ENCODE peak calls at places on chromosomes 3 and 15, in four cellular contexts. K is thoracic aorta, W is OCI-LY7, D is fibroblast of lung. C is an unnamed sample.

GRCh38 chr3:120181632-120182031 is 87.4 kb upstream of the GSK3B start:
- DNase-seq in K (no peak), W (peak), D (no peak), C (no peak)

GRCh38 chr15:51089699-51090098 is 5.0 kb downstream of the TNFAIP8L3 start:
- DNase-seq in K (no peak), W (no peak), D (peak), C (no peak)

GRCh38 chr3:165800970-165801369 is 36.3 kb downstream of the BCHE start:
- DNase-seq in K (no peak), W (no peak), D (peak), C (no peak)

GRCh38 chr15:90686435-90687218 is 30.5 kb upstream of the BLM start:
- DNase-seq in K (no peak), W (no peak), D (no peak), C (no peak)

GRCh38 chr15:66080791-66081475 is 172.6 kb downstream of the MEGF11 start:
- DNase-seq in K (no peak), W (no peak), D (peak), C (peak)

GRCh38 chr3:13616359-13616758 is 67.4 kb downstream of the FBLN2 start:
- DNase-seq in K (no peak), W (no peak), D (no peak), C (no peak)

GRCh38 chr3:31762888-31763351 is 218.1 kb downstream of the OSBPL10 start:
- DNase-seq in K (no peak), W (no peak), D (peak), C (no peak)

GRCh38 chr15:78711638-78712037 is 70.6 kb upstream of the CHRNB4 start:
- DNase-seq in K (no peak), W (no peak), D (no peak), C (no peak)

GRCh38 chr3:53186726-53187125 is 25.7 kb downstream of the PRKCD start:
- DNase-seq in K (no peak), W (no peak), D (no peak), C (no peak)

GRCh38 chr3:106359692-106360091 is 490.9 kb upstream of the CBLB start:
- DNase-seq in K (no peak), W (no peak), D (no peak), C (no peak)

GRCh38 chr3:175940243-175940642 is 1081.1 kb downstream of the NAALADL2 start:
- DNase-seq in K (no peak), W (no peak), D (peak), C (no peak)

GRCh38 chr3:101643861-101644613 is 32.9 kb downstream of the ZBTB11 start:
- DNase-seq in K (no peak), W (no peak), D (peak), C (peak)

GRCh38 chr3:156291269-156292123 is 171.1 kb downstream of the KCNAB1 start:
- DNase-seq in K (no peak), W (no peak), D (peak), C (no peak)

GRCh38 chr3:135907422-135908165 is 57.9 kb upstream of the PPP2R3A start:
- DNase-seq in K (no peak), W (no peak), D (no peak), C (no peak)

GRCh38 chr3:123412811-123413588 is 35.9 kb downstream of the ADCY5 start:
- DNase-seq in K (no peak), W (no peak), D (no peak), C (no peak)

GRCh38 chr3:188389711-188390346 is 235.9 kb downstream of the LPP start:
- DNase-seq in K (no peak), W (peak), D (no peak), C (no peak)

GRCh38 chr15:85498471-85498870 is 118.1 kb downstream of the AKAP13 start:
- DNase-seq in K (no peak), W (no peak), D (no peak), C (no peak)

GRCh38 chr15:90044916-90045371 is 43.8 kb downstream of the ZNF710 start:
- DNase-seq in K (no peak), W (no peak), D (no peak), C (no peak)

GRCh38 chr15:48592221-48592731 is 53.2 kb downstream of the FBN1 start:
- DNase-seq in K (no peak), W (no peak), D (peak), C (peak)

GRCh38 chr3:160134454-160134853 is 90.8 kb upstream of the C3orf80 start:
- DNase-seq in K (no peak), W (no peak), D (no peak), C (no peak)

GRCh38 chr3:197216169-197216860 is 82.1 kb downstream of the DLG1 start:
- DNase-seq in K (no peak), W (no peak), D (peak), C (no peak)

GRCh38 chr3:177652556-177653290 is 455.4 kb upstream of the TBL1XR1 start:
- DNase-seq in K (no peak), W (no peak), D (no peak), C (no peak)

GRCh38 chr3:53354945-53355498 is 7.7 kb upstream of the DCP1A start:
- DNase-seq in K (no peak), W (no peak), D (peak), C (no peak)

GRCh38 chr3:86794336-86795065 is 196.4 kb downstream of the VGLL3 start:
- DNase-seq in K (no peak), W (no peak), D (peak), C (no peak)

GRCh38 chr15:75195122-75195765 is 6.4 kb upstream of the C15orf39 start:
- DNase-seq in K (no peak), W (no peak), D (peak), C (no peak)

GRCh38 chr3:156150434-156151066 is 30.2 kb downstream of the KCNAB1 start:
- DNase-seq in K (no peak), W (peak), D (peak), C (peak)

GRCh38 chr3:50339485-50340196 is 995 bp downstream of the RASSF1 start:
- DNase-seq in K (no peak), W (no peak), D (no peak), C (no peak)

GRCh38 chr3:124763206-124763605 is 33.0 kb downstream of the UMPS start:
- DNase-seq in K (no peak), W (no peak), D (no peak), C (no peak)

GRCh38 chr3:2713923-2714322 is 396.3 kb downstream of the IL5RA start:
- DNase-seq in K (no peak), W (peak), D (no peak), C (no peak)
- TF ChIP-seq CTCF in K (no peak), W (peak), D (peak), C (no peak)

DNA sequence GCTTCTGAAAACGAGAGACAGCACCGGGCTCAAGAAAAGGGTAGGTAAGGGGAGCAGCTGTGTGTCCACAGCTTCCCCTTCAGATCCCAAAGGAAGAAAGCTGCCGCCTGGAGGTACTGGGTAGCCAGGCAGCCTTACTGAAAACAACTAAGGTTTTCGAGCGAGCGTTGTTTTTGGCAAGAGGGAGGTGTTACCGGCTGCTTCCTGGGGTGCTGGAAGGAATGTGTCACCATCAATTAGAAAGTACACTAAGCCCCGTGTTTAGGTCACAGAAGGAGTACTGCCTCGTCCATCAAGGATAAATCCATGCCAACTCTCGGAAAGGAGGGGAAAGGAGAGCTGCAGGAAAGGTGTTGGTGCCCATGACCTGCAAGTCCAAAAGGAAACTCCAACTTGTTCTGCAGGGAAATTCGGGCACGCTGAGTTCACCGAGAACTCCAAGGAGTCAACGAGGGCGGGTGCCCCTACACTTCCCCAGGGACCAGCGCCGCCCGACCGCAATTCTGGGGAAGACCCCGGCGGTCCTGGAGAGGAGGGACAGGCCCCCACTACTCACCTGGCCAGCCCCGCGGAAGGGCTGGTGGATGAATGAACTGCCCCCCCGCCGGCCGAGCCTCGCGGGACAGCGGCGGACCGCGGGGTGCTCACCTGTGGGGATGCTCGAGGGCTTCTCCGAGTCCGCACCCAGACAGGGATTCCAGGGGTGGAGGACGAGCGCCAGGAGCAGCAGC is 586 bp downstream of the PLOD2 start:
- DNase-seq in K (peak), W (no peak), D (peak), C (no peak)
- TF ChIP-seq CTCF in K (peak), W (no peak), D (peak), C (peak)

DNA sequence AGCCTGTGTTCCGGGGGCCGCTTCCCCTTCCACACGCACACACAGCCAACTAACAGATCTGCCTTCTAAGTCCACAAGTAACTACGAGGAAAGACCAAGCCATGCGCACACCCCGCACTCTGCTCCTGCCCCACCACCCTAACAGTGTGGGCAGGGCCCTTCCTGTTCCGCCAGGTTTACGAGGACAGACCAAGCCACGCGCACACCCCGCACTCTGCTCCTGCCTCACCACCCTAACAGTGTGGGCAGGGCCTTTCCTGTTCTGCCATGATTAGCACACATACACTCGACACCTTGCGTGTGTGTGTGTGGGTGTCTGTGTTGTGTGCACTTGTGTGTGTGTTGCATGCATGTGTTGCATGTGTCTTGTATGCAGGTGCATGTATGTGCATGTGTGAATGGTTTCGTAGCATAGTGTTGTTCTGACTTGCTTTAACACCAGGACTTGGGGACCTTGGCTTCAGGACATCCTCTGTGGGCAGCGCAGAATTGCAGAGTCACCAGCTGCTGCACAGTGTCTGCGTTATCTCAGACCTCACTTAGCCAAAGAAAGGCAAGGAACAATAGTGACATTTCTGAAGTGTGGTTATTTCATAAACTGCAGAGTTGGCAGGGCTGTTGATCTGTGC is 114.4 kb downstream of the CHSY1 start:
- DNase-seq in K (no peak), W (no peak), D (no peak), C (no peak)
- TF ChIP-seq CTCF in K (no peak), W (no peak), D (no peak), C (no peak)

GRCh38 chr3:169295912-169296311 is 367.6 kb downstream of the MECOM start:
- DNase-seq in K (no peak), W (peak), D (no peak), C (no peak)

GRCh38 chr3:169298247-169298992 is 365.1 kb downstream of the MECOM start:
- DNase-seq in K (no peak), W (no peak), D (no peak), C (no peak)

GRCh38 chr3:169299129-169299528 is 364.4 kb downstream of the MECOM start:
- DNase-seq in K (no peak), W (no peak), D (no peak), C (no peak)

GRCh38 chr3:169297214-169297613 is 366.3 kb downstream of the MECOM start:
- DNase-seq in K (no peak), W (no peak), D (no peak), C (no peak)

DNA sequence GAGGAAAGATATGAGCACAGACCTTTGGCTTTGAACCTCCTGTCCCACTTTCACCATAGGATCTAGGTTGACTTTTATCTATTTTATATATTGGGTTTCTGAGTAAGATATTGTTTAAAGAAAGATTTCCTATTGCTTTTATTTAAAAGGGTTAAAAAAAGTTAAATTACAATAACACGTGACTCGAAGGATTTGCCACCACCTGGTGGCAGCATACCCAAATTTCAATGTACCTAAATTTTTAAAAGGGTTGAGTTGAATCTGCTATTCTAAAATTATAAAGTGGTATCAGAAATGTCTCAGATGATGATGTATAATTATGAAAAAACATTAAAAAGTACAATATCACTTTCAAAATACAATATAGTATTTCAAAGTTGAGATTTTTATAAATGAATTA is 368.4 kb downstream of the MECOM start:
- DNase-seq in K (no peak), W (peak), D (peak), C (no peak)
- TF ChIP-seq CTCF in K (peak), W (peak), D (peak), C (peak)

GRCh38 chr3:52106951-52107611 is 47.1 kb downstream of the POC1A start:
- DNase-seq in K (no peak), W (no peak), D (no peak), C (no peak)

GRCh38 chr3:52110502-52110901 is 43.7 kb downstream of the POC1A start:
- DNase-seq in K (no peak), W (no peak), D (no peak), C (no peak)

GRCh38 chr3:52109556-52110380 is 44.5 kb downstream of the POC1A start:
- DNase-seq in K (no peak), W (no peak), D (peak), C (no peak)

GRCh38 chr3:52112056-52112455 is 42.2 kb downstream of the POC1A start:
- DNase-seq in K (no peak), W (no peak), D (no peak), C (no peak)

GRCh38 chr3:52108302-52109232 is 45.7 kb downstream of the POC1A start:
- DNase-seq in K (no peak), W (no peak), D (no peak), C (no peak)
- TF ChIP-seq CTCF in K (no peak), W (no peak), D (peak), C (peak)